ENCODE peak calls at places on chromosomes 13 and 19, in four cellular contexts. Q is CD4-positive, alpha-beta T cell; H is CD4-positive, CD25-positive, alpha-beta regulatory T cell; U is germinal center. O is an unnamed sample.

GRCh38 chr13:100519626-100520025 is 69.0 kb downstream of the GGACT start:
- DNase-seq in U (no peak), Q (no peak), H (no peak), O (no peak)

GRCh38 chr13:23466144-23467002 is 32.9 kb upstream of the SACS start:
- DNase-seq in U (peak), H (peak), Q (peak), O (peak)

GRCh38 chr19:43704002-43704705 is 11.7 kb upstream of the IRGC start:
- DNase-seq in H (no peak), U (no peak), Q (no peak), O (no peak)

GRCh38 chr19:19063183-19064097 is at the start of gene SLC25A42:
- DNase-seq in U (peak), Q (peak), H (peak), O (peak)

GRCh38 chr13:47521895-47522487 is 479.1 kb downstream of the SUCLA2 start:
- DNase-seq in H (no peak), Q (no peak), U (no peak), O (peak)

GRCh38 chr13:34358811-34359513 is 541.0 kb downstream of the RFC3 start:
- DNase-seq in U (no peak), Q (no peak), H (no peak), O (peak)

GRCh38 chr19:8915997-8916396 is 83.8 kb downstream of the MBD3L1 start:
- DNase-seq in U (no peak), Q (no peak), H (no peak), O (no peak)

GRCh38 chr13:52195052-52195837 is 35.8 kb upstream of the NEK3 start:
- DNase-seq in H (peak), Q (peak), U (peak), O (peak)

GRCh38 chr19:46133777-46134231 is 9.3 kb upstream of the IGFL3 start:
- DNase-seq in H (no peak), Q (no peak), U (no peak), O (peak)

GRCh38 chr13:76822691-76823267 is 63.4 kb downstream of the KCTD12 start:
- DNase-seq in Q (no peak), H (no peak), U (no peak), O (peak)

GRCh38 chr19:3831601-3832000 is 37.2 kb downstream of the ZFR2 start:
- DNase-seq in H (no peak), Q (no peak), U (no peak), O (no peak)

GRCh38 chr13:97221046-97221445 is 1.1 kb upstream of the MBNL2 start:
- DNase-seq in U (no peak), H (no peak), Q (no peak), O (no peak)

O was measured in EH.